ENCODE peak calls at places on chromosomes 13 and 19, in five cellular contexts. U, T, M, N and Z are unnamed samples.

GRCh38 chr13:75579529-75579928 is 29.9 kb downstream of the UCHL3 start:
- DNase-seq in N (no peak), M (no peak), U (no peak), T (no peak), Z (no peak)

GRCh38 chr13:43390101-43390500 is 366.7 kb downstream of the DNAJC15 start:
- DNase-seq in U (no peak), T (no peak), M (no peak), N (peak; percentile 68), Z (no peak)

GRCh38 chr13:49022472-49023144 is 46.9 kb downstream of the FNDC3A start:
- DNase-seq in U (no peak), N (peak; percentile 36), M (no peak), T (peak; percentile 59), Z (no peak)

GRCh38 chr13:47890146-47890814 is 110.8 kb downstream of the SUCLA2 start:
- DNase-seq in T (no peak), U (no peak), M (no peak), N (no peak), Z (no peak)

GRCh38 chr13:85520445-85520844 is 278.8 kb downstream of the SLITRK6 start:
- DNase-seq in M (no peak), U (no peak), N (peak; percentile 79), T (peak; percentile 59), Z (no peak)

GRCh38 chr19:33795370-33796163 is 1.1 kb upstream of the KCTD15 start:
- DNase-seq in M (peak; percentile 79), T (peak; percentile 70), U (peak; percentile 85), N (peak; percentile 75), Z (peak; percentile 73)

GRCh38 chr13:99686944-99687382 is 185.7 kb downstream of the TM9SF2 start:
- DNase-seq in U (no peak), N (no peak), T (no peak), M (no peak), Z (no peak)

GRCh38 chr13:97627566-97627965 is 193.6 kb downstream of the RAP2A start:
- DNase-seq in U (peak; percentile 15), N (peak; percentile 95), M (peak; percentile 79), T (peak; percentile 61), Z (no peak)

GRCh38 chr19:543912-544608 is at the start of gene GZMM:
- DNase-seq in U (no peak), M (no peak), N (no peak), T (no peak), Z (no peak)

GRCh38 chr13:106755542-106755941 is 187.6 kb upstream of the ARGLU1 start:
- DNase-seq in T (no peak), U (no peak), M (no peak), N (no peak), Z (no peak)

GRCh38 chr13:51130348-51130747 is 19.3 kb upstream of the C13orf42 start:
- DNase-seq in M (no peak), N (no peak), T (no peak), U (no peak), Z (no peak)

GRCh38 chr13:113298001-113298945 is 1.2 kb downstream of the LAMP1 start:
- DNase-seq in N (no peak), M (no peak), T (peak; percentile 8), U (no peak), Z (no peak)

GRCh38 chr13:21328201-21328600 is 130.9 kb downstream of the ZDHHC20 start:
- DNase-seq in T (no peak), U (no peak), M (no peak), N (no peak), Z (no peak)

GRCh38 chr19:16760990-16761389 is 41.3 kb downstream of the NWD1 start:
- DNase-seq in T (no peak), N (no peak), M (no peak), U (no peak), Z (no peak)

GRCh38 chr13:105961438-105961837 is 574.0 kb downstream of the EFNB2 start:
- DNase-seq in M (no peak), T (no peak), N (no peak), U (no peak), Z (no peak)

GRCh38 chr19:19504754-19505668 is 10.3 kb downstream of the TSSK6 start:
- DNase-seq in U (no peak), N (no peak), T (no peak), M (no peak), Z (no peak)

GRCh38 chr13:41054212-41054877 is 7.0 kb upstream of the WBP4 start:
- DNase-seq in T (peak; percentile 72), M (no peak), U (no peak), N (peak; percentile 64), Z (no peak)

DNA sequence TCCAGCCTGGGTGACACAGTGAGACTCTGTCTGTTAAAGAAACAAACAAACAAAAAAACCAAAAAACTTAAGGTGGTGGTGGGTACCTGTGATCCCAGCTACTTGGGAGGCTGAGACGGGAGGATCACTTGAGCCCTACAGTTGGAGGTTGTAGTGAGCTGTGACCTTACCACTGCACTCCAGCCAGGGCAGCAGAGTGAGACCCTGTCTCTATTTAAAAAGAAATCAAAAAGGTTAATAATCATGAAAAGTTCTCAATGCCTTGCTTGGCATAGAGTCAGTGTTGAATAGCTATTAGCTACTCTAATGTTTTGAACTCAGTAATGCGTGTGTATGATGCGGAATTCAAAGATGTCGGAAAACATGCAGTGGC is 35.0 kb downstream of the DNM2 start:
- DNase-seq in M (no peak), N (no peak), T (no peak), U (no peak), Z (no peak)
- H3K27ac ChIP-seq in M (no peak overlapping the region), N (no peak overlapping the region), T (no peak overlapping the region), U (peak overlapping the region; percentile 96), Z (peak overlapping the region; percentile 100)

GRCh38 chr19:3389876-3390361 is 23.5 kb downstream of the NFIC start:
- DNase-seq in U (peak; percentile 70), T (no peak), M (peak; percentile 82), N (peak; percentile 39), Z (no peak)
- H3K27ac ChIP-seq in U (peak overlapping the region; percentile 90), T (no peak overlapping the region), M (peak overlapping the region; percentile 89), N (no peak overlapping the region), Z (peak overlapping the region; percentile 31)

GRCh38 chr13:110597041-110597689 is 18.2 kb upstream of the NAXD start:
- DNase-seq in M (no peak), T (no peak), U (no peak), N (no peak), Z (no peak)
- H3K27ac ChIP-seq in M (no peak overlapping the region), T (no peak overlapping the region), U (no peak overlapping the region), N (no peak overlapping the region), Z (no peak overlapping the region)

DNA sequence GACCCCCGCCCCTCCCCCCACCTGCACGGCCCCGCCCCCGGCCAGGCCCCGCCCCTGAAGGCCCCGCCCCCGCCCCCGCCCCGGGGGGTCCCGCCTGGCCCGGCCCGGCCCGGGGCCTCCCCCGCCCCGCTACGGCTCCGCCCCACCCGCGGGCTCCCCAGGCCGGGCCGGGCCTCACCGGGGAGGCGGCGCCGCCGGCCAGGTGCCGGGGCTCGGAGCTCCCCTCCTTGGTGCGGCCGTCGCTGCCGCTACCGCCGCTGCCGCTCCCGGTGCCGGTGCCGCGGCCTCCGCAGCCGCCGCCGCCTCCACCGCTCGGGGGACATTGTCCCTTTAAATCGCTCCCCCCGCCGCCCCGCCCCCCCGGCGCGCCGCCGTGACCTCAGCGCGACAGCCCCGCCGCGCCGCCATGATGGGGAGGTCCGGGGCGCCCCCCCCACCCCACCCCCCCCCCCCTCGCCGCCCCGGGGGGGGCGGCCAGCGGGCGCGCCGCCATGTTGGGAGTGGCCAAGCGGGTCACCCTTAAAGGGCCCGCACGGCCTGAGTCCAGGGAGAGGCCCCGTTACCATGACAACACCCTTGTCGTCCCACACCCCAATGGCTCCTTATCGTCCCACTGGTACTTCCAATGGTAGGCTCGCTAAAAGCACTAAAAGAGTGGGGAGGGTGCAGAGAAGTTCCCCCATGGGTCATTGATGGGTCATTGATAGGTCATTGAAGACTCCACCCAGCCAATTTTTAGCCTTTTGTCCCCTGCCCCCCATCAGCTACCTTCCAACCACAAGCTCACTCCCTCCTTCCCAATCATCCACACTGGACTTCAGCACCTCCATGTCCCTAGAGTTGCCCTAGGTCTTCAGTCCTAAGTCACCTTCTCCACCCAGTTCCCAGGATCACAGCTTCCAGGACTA is at the start of gene WIZ:
- DNase-seq in U (peak; percentile 90), N (peak; percentile 55), M (peak; percentile 94), T (peak; percentile 72), Z (peak; percentile 60)
- H3K27ac ChIP-seq in U (peak within 1 kb of the TSS; percentile 33), N (peak within 1 kb of the TSS; percentile 7), M (peak within 1 kb of the TSS; percentile 78), T (no peak within 1 kb of the TSS), Z (no peak within 1 kb of the TSS)

GRCh38 chr19:35510626-35510964 is 2.9 kb downstream of the DMKN start:
- DNase-seq in T (no peak), N (no peak), M (no peak), U (no peak), Z (no peak)
- H3K27ac ChIP-seq in T (no peak overlapping the region), N (no peak overlapping the region), M (no peak overlapping the region), U (peak overlapping the region; percentile 80), Z (no peak overlapping the region)

GRCh38 chr19:6417713-6418561 is 6.7 kb downstream of the KHSRP start:
- DNase-seq in T (peak; percentile 29), M (peak; percentile 70), N (peak; percentile 5), U (peak; percentile 42), Z (peak; percentile 24)
- H3K27ac ChIP-seq in T (no peak overlapping the region), M (no peak overlapping the region), N (no peak overlapping the region), U (no peak overlapping the region), Z (peak overlapping the region; percentile 19)

DNA sequence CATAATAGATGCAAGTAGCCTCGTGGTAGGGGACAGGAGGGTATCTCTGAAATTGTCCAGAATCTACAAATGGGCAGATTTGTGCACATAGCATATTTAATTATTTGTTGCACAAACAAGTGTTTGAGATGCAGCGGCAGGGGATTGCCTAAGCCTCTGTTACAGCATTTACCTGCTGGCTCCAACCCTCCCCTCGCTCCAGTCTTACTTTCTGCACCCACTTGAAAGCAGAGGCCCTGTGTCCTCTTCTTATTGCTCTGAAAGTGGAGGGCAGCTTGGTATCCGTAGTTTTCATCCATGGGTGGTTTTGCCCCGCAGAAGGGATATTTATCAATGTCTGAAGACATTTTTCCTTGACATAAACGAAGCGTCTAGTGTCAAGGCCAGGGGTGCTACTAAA is 73.0 kb upstream of the STK24 start:
- DNase-seq in N (no peak), U (no peak), M (no peak), T (no peak), Z (no peak)
- H3K27ac ChIP-seq in N (no peak overlapping the region), U (peak overlapping the region; percentile 15), M (no peak overlapping the region), T (peak overlapping the region; percentile 70), Z (no peak overlapping the region)